ENCODE peak calls at places on chromosomes 16 and 17, in five cellular contexts. R is PC-9, X is uterus, I is AG09309, E is neural crest cell. C is an unnamed sample.
A peak's percentile ranks its signal among the peaks of the same experiment; 100 is the strongest.

GRCh38 chr17:78168906-78169793 is 769 bp downstream of the SYNGR2 start:
- DNase-seq in R (peak; percentile 74), X (peak; percentile 64), I (no peak), E (no peak), C (peak; percentile 78)

GRCh38 chr16:66409156-66409555 is 17.9 kb upstream of the BEAN1 start:
- DNase-seq in R (no peak), X (no peak), I (no peak), E (no peak), C (peak; percentile 30)

GRCh38 chr17:41491476-41491875 is 1.8 kb upstream of the KRT36 start:
- DNase-seq in R (no peak), X (no peak), I (no peak), E (no peak), C (no peak)

GRCh38 chr16:81415757-81416156 is 28.9 kb upstream of the CMIP start:
- DNase-seq in R (no peak), X (no peak), I (no peak), E (peak; percentile 40), C (no peak)

GRCh38 chr16:49639739-49640388 is 216.0 kb downstream of the ZNF423 start:
- DNase-seq in R (no peak), X (peak; percentile 57), I (no peak), E (peak; percentile 61), C (no peak)

GRCh38 chr17:5118219-5118618 is 2.4 kb downstream of the USP6 start:
- DNase-seq in R (no peak), X (no peak), I (no peak), E (no peak), C (no peak)

GRCh38 chr17:50426814-50427787 is 1.1 kb downstream of the ACSF2 start:
- DNase-seq in R (peak; percentile 46), X (peak; percentile 19), I (no peak), E (no peak), C (peak; percentile 29)

GRCh38 chr17:62757518-62757951 is 50.6 kb downstream of the MARCHF10 start:
- DNase-seq in R (no peak), X (no peak), I (no peak), E (no peak), C (no peak)

GRCh38 chr17:82859431-82860403 is 19.9 kb upstream of the ZNF750 start:
- DNase-seq in R (peak; percentile 88), X (peak; percentile 11), I (no peak), E (peak; percentile 14), C (no peak)

GRCh38 chr16:11105038-11105903 is 150.7 kb downstream of the SOCS1 start:
- DNase-seq in R (no peak), X (peak; percentile 61), I (peak; percentile 86), E (no peak), C (peak; percentile 72)

GRCh38 chr17:3896108-3897099 is 3.6 kb upstream of the CAMKK1 start:
- DNase-seq in R (no peak), X (no peak), I (no peak), E (no peak), C (no peak)

GRCh38 chr16:65576631-65577030 is 454.8 kb upstream of the CDH11 start:
- DNase-seq in R (no peak), X (no peak), I (no peak), E (no peak), C (no peak)

GRCh38 chr17:61426482-61427304 is 25.5 kb upstream of the TBX4 start:
- DNase-seq in R (peak; percentile 37), X (no peak), I (no peak), E (no peak), C (peak; percentile 28)

GRCh38 chr16:85390511-85391174 is 222.5 kb upstream of the GSE1 start:
- DNase-seq in R (peak; percentile 83), X (peak; percentile 89), I (peak; percentile 74), E (no peak), C (peak; percentile 94)

GRCh38 chr17:48579738-48580543 is 1.8 kb upstream of the HOXB4 start:
- DNase-seq in R (no peak), X (no peak), I (no peak), E (no peak), C (no peak)

GRCh38 chr17:81285179-81285878 is 9.8 kb downstream of the SLC38A10 start:
- DNase-seq in R (no peak), X (peak; percentile 59), I (no peak), E (no peak), C (no peak)

GRCh38 chr17:65589321-65589720 is 27.9 kb upstream of the AXIN2 start:
- DNase-seq in R (no peak), X (no peak), I (no peak), E (no peak), C (no peak)

GRCh38 chr17:32588982-32589381 is 102.2 kb downstream of the CDK5R1 start:
- DNase-seq in R (no peak), X (no peak), I (no peak), E (no peak), C (no peak)

GRCh38 chr17:80274317-80274716 is 13.7 kb downstream of the RNF213 start:
- DNase-seq in R (no peak), X (no peak), I (no peak), E (no peak), C (no peak)

GRCh38 chr17:6465206-6466003 is 21.1 kb downstream of the PIMREG start:
- DNase-seq in R (no peak), X (no peak), I (no peak), E (no peak), C (no peak)

GRCh38 chr16:6345090-6345489 is 987.6 kb upstream of the RBFOX1 start:
- DNase-seq in R (no peak), X (no peak), I (no peak), E (no peak), C (no peak)

GRCh38 chr17:4229627-4230026 is 34.2 kb downstream of the ANKFY1 start:
- DNase-seq in R (no peak), X (peak; percentile 68), I (peak; percentile 29), E (no peak), C (peak; percentile 54)

GRCh38 chr17:32492648-32493289 is 6.0 kb downstream of the CDK5R1 start:
- DNase-seq in R (no peak), X (no peak), I (no peak), E (no peak), C (no peak)

GRCh38 chr16:84340305-84341040 is 27.9 kb upstream of the ATP2C2 start:
- DNase-seq in R (peak; percentile 72), X (no peak), I (no peak), E (no peak), C (peak; percentile 46)

GRCh38 chr16:47144559-47144877 is 773 bp upstream of the NETO2 start:
- DNase-seq in R (no peak), X (no peak), I (no peak), E (no peak), C (no peak)

GRCh38 chr16:47141773-47142468 is 1.8 kb downstream of the NETO2 start:
- DNase-seq in R (peak; percentile 86), X (peak; percentile 48), I (peak; percentile 37), E (peak; percentile 78), C (peak; percentile 95)

GRCh38 chr16:47142469-47143328 is 1.0 kb downstream of the NETO2 start:
- DNase-seq in R (no peak), X (no peak), I (no peak), E (no peak), C (peak; percentile 46)

GRCh38 chr16:47143329-47143676 is 442 bp downstream of the NETO2 start:
- DNase-seq in R (peak; percentile 81), X (no peak), I (no peak), E (peak; percentile 68), C (peak; percentile 75)

DNA sequence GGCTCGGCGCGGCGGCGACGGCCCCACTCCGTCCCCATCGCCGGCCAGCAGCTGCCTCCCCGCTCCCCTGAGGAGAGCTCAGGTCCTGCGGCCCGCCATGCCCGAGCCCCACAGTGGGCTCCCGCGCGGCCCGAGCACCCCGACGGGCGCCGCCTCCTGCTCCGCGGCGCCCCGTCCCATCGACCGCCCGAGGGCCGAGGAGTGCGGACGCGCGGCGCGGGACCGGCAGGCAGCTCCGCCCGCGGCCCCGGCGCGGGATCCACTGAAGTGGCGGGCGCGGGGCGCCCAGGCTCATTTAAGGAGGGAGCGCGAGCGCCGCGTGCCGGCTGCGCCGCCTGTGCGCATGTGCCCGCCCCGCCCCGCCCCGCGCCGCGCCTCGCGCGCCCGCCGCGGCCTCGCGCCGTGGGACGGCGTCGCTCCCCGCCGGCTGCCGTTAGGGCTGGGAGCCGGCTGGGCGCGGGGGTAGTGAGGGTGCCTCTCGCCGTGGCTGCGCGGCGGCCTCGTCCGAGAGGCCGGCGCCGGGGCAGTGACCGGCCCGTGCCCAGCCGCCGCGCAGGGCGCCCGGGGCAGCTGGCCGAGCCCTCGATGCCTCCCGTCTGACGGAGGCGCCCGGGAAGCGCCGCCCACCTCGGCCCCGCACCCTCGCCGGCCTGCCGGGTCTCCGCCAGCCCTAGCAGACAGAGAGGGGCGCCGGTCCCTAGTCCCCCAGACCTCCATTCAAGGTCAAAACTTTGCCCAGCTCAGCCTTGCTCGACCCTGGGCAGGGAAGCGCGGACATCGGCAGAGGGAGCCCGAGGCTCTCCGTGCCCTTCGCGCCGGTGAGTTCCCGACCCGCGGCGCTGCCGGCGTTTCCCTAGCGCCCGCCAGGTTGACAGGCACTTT is at the start of gene NETO2:
- DNase-seq in R (peak; percentile 65), X (no peak), I (no peak), E (peak; percentile 58), C (peak; percentile 60)
- TF ChIP-seq CTCF in R (peak; percentile 59), X (peak; percentile 26), I (peak; percentile 58), E (peak; percentile 58), C (peak; percentile 57)

GRCh38 chr17:2092253-2092652 is 37.4 kb downstream of the HIC1 start:
- DNase-seq in R (no peak), X (peak; percentile 29), I (no peak), E (no peak), C (no peak)

GRCh38 chr17:2093349-2093748 is 38.4 kb downstream of the HIC1 start:
- DNase-seq in R (peak; percentile 81), X (no peak), I (no peak), E (no peak), C (no peak)

GRCh38 chr17:2090210-2090641 is 35.3 kb downstream of the HIC1 start:
- DNase-seq in R (no peak), X (peak; percentile 18), I (no peak), E (no peak), C (no peak)

GRCh38 chr17:2089021-2089422 is 34.1 kb downstream of the HIC1 start:
- DNase-seq in R (no peak), X (peak; percentile 49), I (no peak), E (no peak), C (no peak)

DNA sequence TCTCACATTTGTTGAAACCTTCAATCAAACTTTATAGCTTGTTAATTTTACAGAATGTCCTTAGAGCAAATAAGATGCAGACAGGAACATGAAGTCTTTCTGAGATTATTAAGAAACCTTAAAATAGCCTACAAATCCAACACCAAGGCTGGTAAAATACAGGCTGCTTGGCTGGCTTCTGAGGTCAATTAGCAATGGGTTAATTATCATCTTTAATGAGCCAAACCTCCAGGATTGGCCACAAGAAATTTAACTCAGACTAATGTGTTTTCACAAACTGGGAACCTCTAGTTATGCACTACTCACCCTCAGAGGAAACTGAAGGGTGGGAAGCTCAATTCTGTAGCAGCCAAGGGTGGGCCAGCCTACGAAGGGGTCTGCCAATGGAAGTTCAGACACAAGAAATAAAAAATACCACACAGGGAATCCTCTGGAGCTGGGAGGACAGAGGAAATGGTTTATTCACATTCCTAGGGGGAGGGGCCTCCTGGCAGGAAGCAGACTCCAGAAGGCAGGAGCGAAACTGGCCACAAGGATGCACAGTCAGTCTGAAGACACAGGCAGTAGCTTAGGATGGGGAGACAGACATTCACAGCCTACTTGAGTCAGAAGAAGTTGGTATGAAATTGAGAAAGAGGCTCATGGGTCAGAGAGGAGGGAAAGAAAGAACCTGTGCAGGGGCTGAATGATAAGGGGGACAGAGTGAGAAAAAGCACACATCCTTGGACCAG is 36.1 kb downstream of the HIC1 start:
- DNase-seq in R (peak; percentile 34), X (peak; percentile 89), I (peak; percentile 89), E (no peak), C (peak; percentile 54)
- TF ChIP-seq CTCF in R (no peak), X (peak; percentile 46), I (peak; percentile 62), E (no peak), C (no peak)

GRCh38 chr17:63984651-63985386 is 12.1 kb upstream of the SCN4A start:
- DNase-seq in R (peak; percentile 55), X (peak; percentile 60), I (peak; percentile 85), E (no peak), C (peak; percentile 73)
- TF ChIP-seq CTCF in R (no peak), X (no peak), I (no peak), E (no peak), C (no peak)

GRCh38 chr16:14585287-14585686 is 44.8 kb downstream of the PARN start:
- DNase-seq in R (no peak), X (no peak), I (no peak), E (no peak), C (no peak)
- TF ChIP-seq CTCF in R (no peak), X (no peak), I (no peak), E (no peak), C (no peak)